ENCODE peak calls at places on chromosomes 3 and 15, in seven cellular contexts. V is iris pigment epithelial cell; S is mesendoderm; K is D341Med; F is GM04503; A is HEK293T; I is activated effector memory CD4-positive, alpha-beta T cell treated with Interleukin-2 at 50 U/mL for 16 hours. C is an unnamed sample.

GRCh38 chr3:11944052-11944673 is 60.0 kb upstream of the SYN2 start:
- DNase-seq in F (no peak), A (peak), V (peak), I (no peak), K (peak), S (peak), C (no peak)

GRCh38 chr3:66021731-66022131 is 17.0 kb downstream of the MAGI1 start:
- DNase-seq in K (peak), S (peak), A (no peak), I (no peak), F (no peak), V (no peak), C (no peak)

GRCh38 chr15:101406014-101406413 is 83.5 kb downstream of the PCSK6 start:
- DNase-seq in K (peak), V (no peak), F (no peak), A (no peak), I (no peak), S (no peak), C (no peak)

GRCh38 chr3:156477306-156477705 is 77.6 kb downstream of the SSR3 start:
- DNase-seq in V (peak), I (no peak), S (peak), K (no peak), F (peak), A (no peak), C (no peak)

GRCh38 chr3:112078125-112079083 is 7.8 kb upstream of the C3orf52 start:
- DNase-seq in A (no peak), S (no peak), K (no peak), I (no peak), F (no peak), V (no peak), C (no peak)

GRCh38 chr15:70880781-70881180 is 11.5 kb downstream of the THAP10 start:
- DNase-seq in F (no peak), A (no peak), S (no peak), K (no peak), V (peak), I (no peak), C (no peak)

GRCh38 chr3:481680-482079 is 285.1 kb downstream of the CHL1 start:
- DNase-seq in I (no peak), F (no peak), A (no peak), V (no peak), S (peak), K (peak), C (no peak)

GRCh38 chr15:55694652-55695150 is 48.3 kb downstream of the PRTG start:
- DNase-seq in S (peak), V (peak), A (peak), I (no peak), F (no peak), K (no peak), C (no peak)

GRCh38 chr3:5022966-5023776 is 43.9 kb downstream of the BHLHE40 start:
- DNase-seq in S (peak), V (peak), A (no peak), F (peak), K (no peak), I (no peak), C (no peak)

C was measured in natural killer cell.